ENCODE peak calls at places on chromosomes 5 and 9, in seven cellular contexts. One of them, this sample, is unnamed.

GRCh38 chr5:969421-969839 is 39.2 kb upstream of the NKD2 start:
- DNase-seq in AG10803: peak; percentile 89
- DNase-seq in mesothelial cell of epicardium: no peak
- DNase-seq in GM12878: no peak
- DNase-seq in A549: no peak
- DNase-seq in activated CD8-positive, alpha-beta T cell treated with anti-CD3 and anti-CD28 coated beads for 36 hours: peak; percentile 49
- DNase-seq in astrocyte: peak; percentile 94
- DNase-seq in this sample: peak; percentile 94

GRCh38 chr5:162248107-162248713 is 180.6 kb downstream of the GABRG2 start:
- DNase-seq in GM12878: no peak
- DNase-seq in activated CD8-positive, alpha-beta T cell treated with anti-CD3 and anti-CD28 coated beads for 36 hours: peak; percentile 1
- DNase-seq in A549: peak; percentile 10
- DNase-seq in AG10803: no peak
- DNase-seq in mesothelial cell of epicardium: no peak
- DNase-seq in astrocyte: no peak
- DNase-seq in this sample: no peak

GRCh38 chr5:56667692-56668091 is 147.7 kb upstream of the MAP3K1 start:
- DNase-seq in AG10803: no peak
- DNase-seq in astrocyte: no peak
- DNase-seq in mesothelial cell of epicardium: no peak
- DNase-seq in A549: no peak
- DNase-seq in GM12878: no peak
- DNase-seq in activated CD8-positive, alpha-beta T cell treated with anti-CD3 and anti-CD28 coated beads for 36 hours: no peak
- DNase-seq in this sample: no peak

GRCh38 chr9:98263482-98264357 is 8.3 kb upstream of the TBC1D2 start:
- DNase-seq in astrocyte: peak; percentile 47
- DNase-seq in AG10803: peak; percentile 82
- DNase-seq in A549: peak; percentile 81
- DNase-seq in mesothelial cell of epicardium: peak; percentile 49
- DNase-seq in GM12878: peak; percentile 40
- DNase-seq in activated CD8-positive, alpha-beta T cell treated with anti-CD3 and anti-CD28 coated beads for 36 hours: peak; percentile 89
- DNase-seq in this sample: peak; percentile 87

GRCh38 chr5:176365663-176366574 is 632 bp downstream of the ARL10 start:
- DNase-seq in astrocyte: peak; percentile 50
- DNase-seq in activated CD8-positive, alpha-beta T cell treated with anti-CD3 and anti-CD28 coated beads for 36 hours: peak; percentile 42
- DNase-seq in A549: no peak
- DNase-seq in AG10803: peak; percentile 70
- DNase-seq in mesothelial cell of epicardium: peak; percentile 46
- DNase-seq in GM12878: no peak
- DNase-seq in this sample: peak; percentile 43

GRCh38 chr5:87645241-87645640 is 232.5 kb upstream of the CCNH start:
- DNase-seq in AG10803: no peak
- DNase-seq in GM12878: no peak
- DNase-seq in mesothelial cell of epicardium: no peak
- DNase-seq in astrocyte: no peak
- DNase-seq in A549: no peak
- DNase-seq in activated CD8-positive, alpha-beta T cell treated with anti-CD3 and anti-CD28 coated beads for 36 hours: no peak
- DNase-seq in this sample: no peak

GRCh38 chr5:78221964-78222451 is 72.5 kb downstream of the AP3B1 start:
- DNase-seq in activated CD8-positive, alpha-beta T cell treated with anti-CD3 and anti-CD28 coated beads for 36 hours: peak; percentile 3
- DNase-seq in mesothelial cell of epicardium: no peak
- DNase-seq in GM12878: peak; percentile 92
- DNase-seq in AG10803: peak; percentile 60
- DNase-seq in astrocyte: no peak
- DNase-seq in A549: peak; percentile 7
- DNase-seq in this sample: peak; percentile 41

GRCh38 chr9:122325124-122325523 is 45.7 kb upstream of the PTGS1 start:
- DNase-seq in mesothelial cell of epicardium: no peak
- DNase-seq in A549: no peak
- DNase-seq in GM12878: no peak
- DNase-seq in AG10803: peak; percentile 12
- DNase-seq in astrocyte: peak; percentile 42
- DNase-seq in activated CD8-positive, alpha-beta T cell treated with anti-CD3 and anti-CD28 coated beads for 36 hours: no peak
- DNase-seq in this sample: peak; percentile 31

GRCh38 chr5:102666164-102666951 is 88.7 kb upstream of the PAM start:
- DNase-seq in A549: no peak
- DNase-seq in AG10803: peak; percentile 75
- DNase-seq in activated CD8-positive, alpha-beta T cell treated with anti-CD3 and anti-CD28 coated beads for 36 hours: no peak
- DNase-seq in mesothelial cell of epicardium: no peak
- DNase-seq in astrocyte: peak; percentile 57
- DNase-seq in GM12878: no peak
- DNase-seq in this sample: no peak

GRCh38 chr5:56229106-56229505 is 4.0 kb downstream of the ANKRD55 start:
- DNase-seq in activated CD8-positive, alpha-beta T cell treated with anti-CD3 and anti-CD28 coated beads for 36 hours: no peak
- DNase-seq in astrocyte: no peak
- DNase-seq in AG10803: no peak
- DNase-seq in mesothelial cell of epicardium: no peak
- DNase-seq in A549: no peak
- DNase-seq in GM12878: no peak
- DNase-seq in this sample: no peak

GRCh38 chr5:108295588-108296368 is 86.1 kb downstream of the FBXL17 start:
- DNase-seq in astrocyte: peak; percentile 16
- DNase-seq in AG10803: peak; percentile 8
- DNase-seq in GM12878: no peak
- DNase-seq in A549: no peak
- DNase-seq in mesothelial cell of epicardium: no peak
- DNase-seq in activated CD8-positive, alpha-beta T cell treated with anti-CD3 and anti-CD28 coated beads for 36 hours: no peak
- DNase-seq in this sample: peak; percentile 56

GRCh38 chr5:109195667-109196066 is 214.1 kb downstream of the PJA2 start:
- DNase-seq in mesothelial cell of epicardium: no peak
- DNase-seq in GM12878: no peak
- DNase-seq in astrocyte: no peak
- DNase-seq in A549: no peak
- DNase-seq in AG10803: no peak
- DNase-seq in activated CD8-positive, alpha-beta T cell treated with anti-CD3 and anti-CD28 coated beads for 36 hours: no peak
- DNase-seq in this sample: no peak

GRCh38 chr5:72760259-72760658 is 56.2 kb upstream of the TNPO1 start:
- DNase-seq in mesothelial cell of epicardium: no peak
- DNase-seq in GM12878: no peak
- DNase-seq in astrocyte: peak; percentile 2
- DNase-seq in activated CD8-positive, alpha-beta T cell treated with anti-CD3 and anti-CD28 coated beads for 36 hours: no peak
- DNase-seq in A549: no peak
- DNase-seq in AG10803: peak; percentile 2
- DNase-seq in this sample: peak; percentile 18

GRCh38 chr9:131641618-131642495 is 96.5 kb downstream of the PRRT1B start:
- DNase-seq in astrocyte: no peak
- DNase-seq in activated CD8-positive, alpha-beta T cell treated with anti-CD3 and anti-CD28 coated beads for 36 hours: no peak
- DNase-seq in A549: peak; percentile 23
- DNase-seq in AG10803: no peak
- DNase-seq in mesothelial cell of epicardium: no peak
- DNase-seq in GM12878: no peak
- DNase-seq in this sample: no peak

GRCh38 chr9:131616983-131617604 is 71.8 kb downstream of the PRRT1B start:
- DNase-seq in activated CD8-positive, alpha-beta T cell treated with anti-CD3 and anti-CD28 coated beads for 36 hours: no peak
- DNase-seq in GM12878: no peak
- DNase-seq in AG10803: no peak
- DNase-seq in mesothelial cell of epicardium: no peak
- DNase-seq in astrocyte: no peak
- DNase-seq in A549: no peak
- DNase-seq in this sample: peak; percentile 15

GRCh38 chr5:84825616-84826015 is 440.9 kb upstream of the EDIL3 start:
- DNase-seq in AG10803: no peak
- DNase-seq in GM12878: no peak
- DNase-seq in activated CD8-positive, alpha-beta T cell treated with anti-CD3 and anti-CD28 coated beads for 36 hours: no peak
- DNase-seq in A549: no peak
- DNase-seq in mesothelial cell of epicardium: no peak
- DNase-seq in astrocyte: peak; percentile 79
- DNase-seq in this sample: peak; percentile 55

DNA sequence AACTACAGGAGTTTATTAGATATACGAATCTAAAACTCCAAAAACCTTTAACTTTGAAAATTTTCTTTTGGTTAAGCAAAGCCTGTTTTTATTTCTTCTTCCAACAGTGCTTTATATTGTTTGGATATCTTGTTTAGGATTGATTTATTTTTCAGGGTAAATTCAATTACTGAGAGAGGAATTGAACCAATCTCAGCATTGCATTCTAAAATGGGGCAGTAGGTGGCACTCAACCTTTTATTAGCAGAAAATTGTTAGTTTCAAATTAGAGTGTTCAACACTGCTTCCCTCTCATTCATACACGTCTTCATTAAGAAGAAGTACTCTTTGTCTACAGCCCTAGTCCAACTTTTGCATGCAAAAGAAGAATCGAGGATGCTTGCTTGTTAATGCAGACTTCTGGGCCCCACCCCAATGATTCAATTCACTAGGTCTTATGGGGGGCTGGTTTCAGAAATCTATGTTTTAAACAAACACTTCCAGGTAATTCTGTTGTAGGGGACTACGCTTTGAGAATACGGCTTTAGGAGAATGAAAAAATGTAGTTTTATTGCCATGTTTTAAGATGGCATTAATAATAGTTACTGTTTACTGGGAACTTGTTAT is 26.6 kb downstream of the MRPL22 start:
- DNase-seq in AG10803: no peak
- DNase-seq in astrocyte: no peak
- DNase-seq in mesothelial cell of epicardium: no peak
- DNase-seq in activated CD8-positive, alpha-beta T cell treated with anti-CD3 and anti-CD28 coated beads for 36 hours: peak; percentile 4
- DNase-seq in A549: peak; percentile 14
- DNase-seq in GM12878: no peak
- DNase-seq in this sample: peak; percentile 20
- TF ChIP-seq CTCF in AG10803: peak; percentile 64
- TF ChIP-seq CTCF in astrocyte: peak; percentile 52
- TF ChIP-seq CTCF in mesothelial cell of epicardium: peak; percentile 53
- TF ChIP-seq CTCF in activated CD8-positive, alpha-beta T cell treated with anti-CD3 and anti-CD28 coated beads for 36 hours: peak; percentile 34
- TF ChIP-seq CTCF in A549: peak; percentile 58
- TF ChIP-seq CTCF in GM12878: peak; percentile 60
- TF ChIP-seq CTCF in this sample: peak; percentile 67

DNA sequence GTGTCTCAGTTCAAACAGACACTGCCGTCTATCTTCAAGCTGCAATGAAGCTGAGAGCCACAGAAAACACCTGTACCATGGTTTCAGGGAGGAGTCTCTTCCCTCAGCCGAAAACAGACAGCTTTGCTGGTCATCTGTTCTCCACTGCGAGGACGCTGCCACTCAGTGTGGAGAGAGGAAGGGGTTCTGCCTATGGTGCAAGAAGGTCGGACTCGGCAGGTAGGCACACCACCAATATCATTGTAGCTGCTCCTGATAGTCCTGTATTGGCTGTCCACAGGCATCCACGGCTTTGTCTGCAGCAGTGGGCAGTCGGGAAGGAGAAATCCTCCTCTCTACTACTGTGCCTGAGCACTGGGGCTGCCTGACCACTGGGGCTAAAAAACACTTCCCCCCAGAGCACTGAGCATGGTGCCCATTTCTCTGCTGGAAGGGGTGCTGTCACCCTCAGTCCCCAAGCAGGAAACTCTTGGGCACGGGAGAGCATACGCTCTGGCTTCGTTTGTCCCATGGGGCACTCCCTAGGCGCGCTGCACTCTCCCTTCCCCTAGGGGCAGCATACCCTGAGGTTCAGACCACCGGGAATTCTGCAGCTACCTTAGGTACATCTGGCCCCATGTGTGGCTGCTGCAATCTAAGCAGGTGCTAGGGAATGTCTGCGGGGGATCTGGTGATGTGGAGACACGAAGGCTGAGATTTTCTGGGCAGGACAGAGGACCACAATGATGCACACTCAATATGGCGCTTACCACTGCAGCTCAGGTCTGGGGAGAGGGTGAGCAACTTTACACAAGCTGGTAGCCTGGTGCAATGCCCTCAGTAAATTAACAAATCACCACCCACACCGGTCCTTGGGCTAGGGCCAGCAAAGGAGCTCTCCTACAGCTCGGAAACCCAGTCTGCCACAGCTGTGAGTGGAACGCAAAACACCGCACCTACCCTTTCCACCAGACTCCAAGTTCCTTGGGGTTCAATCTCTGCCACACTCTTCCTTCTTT is 880.9 kb upstream of the SEMA6A start:
- DNase-seq in mesothelial cell of epicardium: no peak
- DNase-seq in activated CD8-positive, alpha-beta T cell treated with anti-CD3 and anti-CD28 coated beads for 36 hours: peak; percentile 2
- DNase-seq in A549: no peak
- DNase-seq in GM12878: no peak
- DNase-seq in astrocyte: no peak
- DNase-seq in AG10803: no peak
- DNase-seq in this sample: no peak
- TF ChIP-seq CTCF in mesothelial cell of epicardium: no peak
- TF ChIP-seq CTCF in activated CD8-positive, alpha-beta T cell treated with anti-CD3 and anti-CD28 coated beads for 36 hours: no peak
- TF ChIP-seq CTCF in A549: no peak
- TF ChIP-seq CTCF in GM12878: peak; percentile 33
- TF ChIP-seq CTCF in astrocyte: peak; percentile 14
- TF ChIP-seq CTCF in AG10803: peak; percentile 13
- TF ChIP-seq CTCF in this sample: no peak

GRCh38 chr5:172370648-172371248 is 83.6 kb downstream of the SH3PXD2B start:
- DNase-seq in GM12878: no peak
- DNase-seq in mesothelial cell of epicardium: no peak
- DNase-seq in astrocyte: peak; percentile 23
- DNase-seq in A549: peak; percentile 69
- DNase-seq in AG10803: peak; percentile 50
- DNase-seq in activated CD8-positive, alpha-beta T cell treated with anti-CD3 and anti-CD28 coated beads for 36 hours: peak; percentile 77
- DNase-seq in this sample: peak; percentile 66

GRCh38 chr5:172365948-172366608 is 82.5 kb upstream of the UBTD2 start:
- DNase-seq in mesothelial cell of epicardium: no peak
- DNase-seq in A549: no peak
- DNase-seq in astrocyte: no peak
- DNase-seq in AG10803: no peak
- DNase-seq in GM12878: no peak
- DNase-seq in activated CD8-positive, alpha-beta T cell treated with anti-CD3 and anti-CD28 coated beads for 36 hours: no peak
- DNase-seq in this sample: no peak

GRCh38 chr5:172374783-172375182 is 79.5 kb downstream of the SH3PXD2B start:
- DNase-seq in mesothelial cell of epicardium: no peak
- DNase-seq in A549: no peak
- DNase-seq in AG10803: no peak
- DNase-seq in astrocyte: no peak
- DNase-seq in GM12878: no peak
- DNase-seq in activated CD8-positive, alpha-beta T cell treated with anti-CD3 and anti-CD28 coated beads for 36 hours: no peak
- DNase-seq in this sample: no peak

GRCh38 chr5:172373680-172374079 is 80.6 kb downstream of the SH3PXD2B start:
- DNase-seq in mesothelial cell of epicardium: no peak
- DNase-seq in AG10803: no peak
- DNase-seq in GM12878: no peak
- DNase-seq in A549: no peak
- DNase-seq in activated CD8-positive, alpha-beta T cell treated with anti-CD3 and anti-CD28 coated beads for 36 hours: no peak
- DNase-seq in astrocyte: no peak
- DNase-seq in this sample: no peak

GRCh38 chr5:172370237-172370640 is 84.1 kb downstream of the SH3PXD2B start:
- DNase-seq in GM12878: no peak
- DNase-seq in astrocyte: no peak
- DNase-seq in A549: no peak
- DNase-seq in AG10803: no peak
- DNase-seq in mesothelial cell of epicardium: no peak
- DNase-seq in activated CD8-positive, alpha-beta T cell treated with anti-CD3 and anti-CD28 coated beads for 36 hours: no peak
- DNase-seq in this sample: no peak
- TF ChIP-seq CTCF in GM12878: no peak
- TF ChIP-seq CTCF in astrocyte: no peak
- TF ChIP-seq CTCF in A549: no peak
- TF ChIP-seq CTCF in AG10803: no peak
- TF ChIP-seq CTCF in mesothelial cell of epicardium: no peak
- TF ChIP-seq CTCF in activated CD8-positive, alpha-beta T cell treated with anti-CD3 and anti-CD28 coated beads for 36 hours: no peak
- TF ChIP-seq CTCF in this sample: no peak

DNA sequence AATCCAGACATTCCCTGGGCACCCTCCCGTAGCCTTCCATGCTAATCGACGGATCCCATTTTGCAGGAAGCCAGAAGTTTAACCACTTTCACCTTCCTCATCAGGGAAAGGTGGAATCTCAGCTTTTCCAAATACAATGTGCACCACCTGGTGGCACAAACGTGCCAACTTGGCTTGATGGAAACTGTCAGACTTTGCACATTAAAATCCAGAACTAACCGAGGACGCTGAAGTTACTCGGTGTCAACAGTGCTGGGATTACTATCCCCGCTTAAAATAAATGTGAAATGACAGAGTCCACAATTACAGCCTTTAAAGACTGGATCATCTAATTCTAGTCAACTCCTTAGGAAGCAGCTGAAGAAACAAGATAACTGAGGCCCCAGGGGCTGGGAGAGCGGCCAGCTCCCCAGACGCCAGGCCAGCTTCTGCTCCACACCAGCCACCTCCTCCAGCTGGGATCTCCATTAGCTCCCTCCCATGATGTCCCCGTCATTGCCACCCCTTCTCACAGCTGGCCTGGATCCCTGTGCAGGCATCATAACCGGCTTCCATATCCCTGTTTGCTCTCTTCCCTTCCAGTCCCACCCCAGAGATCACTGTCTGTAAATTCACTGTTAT is 50.2 kb upstream of the RETREG1 start:
- DNase-seq in activated CD8-positive, alpha-beta T cell treated with anti-CD3 and anti-CD28 coated beads for 36 hours: peak; percentile 51
- DNase-seq in A549: no peak
- DNase-seq in GM12878: no peak
- DNase-seq in mesothelial cell of epicardium: no peak
- DNase-seq in astrocyte: no peak
- DNase-seq in AG10803: no peak
- DNase-seq in this sample: peak; percentile 9
- TF ChIP-seq CTCF in activated CD8-positive, alpha-beta T cell treated with anti-CD3 and anti-CD28 coated beads for 36 hours: peak; percentile 60
- TF ChIP-seq CTCF in A549: peak; percentile 39
- TF ChIP-seq CTCF in GM12878: peak; percentile 20
- TF ChIP-seq CTCF in mesothelial cell of epicardium: peak; percentile 22
- TF ChIP-seq CTCF in astrocyte: peak; percentile 33
- TF ChIP-seq CTCF in AG10803: peak; percentile 35
- TF ChIP-seq CTCF in this sample: peak; percentile 29

This sample was measured in fibroblast of the aortic adventitia.